ENCODE peak calls at places on chromosome 13, in six cellular contexts. H, B, Q, Z, N and O are unnamed samples.

GRCh38 chr13:110232756-110233155 is 74.2 kb downstream of the COL4A1 start:
- DNase-seq in B (no peak), Q (no peak), H (no peak), Z (no peak), N (no peak), O (no peak)

GRCh38 chr13:104140557-104140956 is 1074.3 kb upstream of the SLC10A2 start:
- DNase-seq in N (no peak), Z (no peak), B (no peak), H (no peak), Q (no peak), O (no peak)

GRCh38 chr13:25584975-25585374 is 213.2 kb downstream of the ATP8A2 start:
- DNase-seq in H (no peak), B (no peak), N (no peak), Q (no peak), Z (no peak), O (no peak)

GRCh38 chr13:30026909-30027308 is 176.5 kb upstream of the UBL3 start:
- DNase-seq in Q (no peak), B (no peak), Z (no peak), N (no peak), H (no peak), O (no peak)

GRCh38 chr13:45333973-45334922 is 6.7 kb downstream of the TPT1 start:
- DNase-seq in N (no peak), Q (peak; percentile 53), H (no peak), B (peak; percentile 57), Z (no peak), O (no peak)

GRCh38 chr13:46656786-46657185 is 103.8 kb downstream of the LRCH1 start:
- DNase-seq in Q (no peak), H (no peak), N (no peak), B (no peak), Z (no peak), O (no peak)

GRCh38 chr13:99357920-99358319 is 50.7 kb upstream of the GPR183 start:
- DNase-seq in H (no peak), Z (no peak), N (no peak), Q (no peak), B (no peak), O (no peak)

GRCh38 chr13:112194167-112194530 is 127.2 kb downstream of the SOX1 start:
- DNase-seq in B (no peak), H (no peak), Q (no peak), Z (no peak), N (no peak), O (no peak)

GRCh38 chr13:46367622-46368327 is 19.3 kb downstream of the RUBCNL start:
- DNase-seq in B (no peak), Q (no peak), N (no peak), Z (no peak), H (no peak), O (no peak)

GRCh38 chr13:111259058-111259457 is 61.4 kb upstream of the TEX29 start:
- DNase-seq in Q (no peak), H (no peak), N (no peak), Z (no peak), B (no peak), O (no peak)

GRCh38 chr13:112608212-112608611 is 20.3 kb upstream of the TUBGCP3 start:
- DNase-seq in Q (no peak), B (no peak), H (no peak), N (no peak), Z (peak; percentile 34), O (no peak)

GRCh38 chr13:113724016-113724758 is 34.8 kb upstream of the TMEM255B start:
- DNase-seq in B (no peak), Z (no peak), Q (no peak), N (no peak), H (peak; percentile 64), O (peak; percentile 78)

GRCh38 chr13:49853535-49853934 is 61.1 kb upstream of the KPNA3 start:
- DNase-seq in B (no peak), H (no peak), Z (no peak), N (no peak), Q (no peak), O (no peak)

GRCh38 chr13:40200273-40200978 is 466.0 kb downstream of the FOXO1 start:
- DNase-seq in Z (no peak), Q (no peak), H (no peak), B (no peak), N (no peak), O (no peak)
- H3K27ac ChIP-seq in Z (no peak overlapping the region), Q (no peak overlapping the region), H (no peak overlapping the region), B (no peak overlapping the region), N (no peak overlapping the region), O (no peak overlapping the region)

GRCh38 chr13:41459754-41460111 is 2.4 kb downstream of the RGCC start:
- DNase-seq in H (no peak), Q (no peak), B (no peak), Z (no peak), N (no peak), O (no peak)

GRCh38 chr13:41460930-41461329 is 3.6 kb downstream of the RGCC start:
- DNase-seq in N (no peak), Z (no peak), B (no peak), H (no peak), Q (no peak), O (no peak)

GRCh38 chr13:41461527-41462124 is 4.3 kb downstream of the RGCC start:
- DNase-seq in Q (peak; percentile 28), N (no peak), Z (no peak), B (no peak), H (no peak), O (no peak)

GRCh38 chr13:41463823-41464602 is 6.7 kb downstream of the RGCC start:
- DNase-seq in B (no peak), Z (no peak), H (no peak), Q (peak; percentile 51), N (no peak), O (peak; percentile 80)

DNA sequence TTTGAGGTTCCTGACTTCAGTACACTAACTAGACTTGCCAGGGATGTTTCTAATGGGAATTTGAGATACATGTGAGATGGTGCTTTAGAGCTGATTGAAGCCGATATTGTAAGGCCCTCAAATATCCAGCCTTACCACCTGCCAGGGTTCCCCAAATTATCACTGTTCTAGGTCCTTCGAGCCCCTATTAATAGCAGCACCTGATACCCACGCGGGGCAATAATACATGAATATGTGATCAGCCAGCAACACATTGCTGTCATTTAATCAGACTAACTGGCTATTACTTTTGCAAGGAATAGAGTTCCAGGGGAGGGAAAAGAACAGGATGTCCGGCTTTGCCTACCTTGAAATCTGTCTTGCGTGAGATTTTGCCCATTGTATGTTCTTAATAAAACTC is 5.1 kb downstream of the RGCC start:
- DNase-seq in H (no peak), Q (no peak), N (no peak), B (no peak), Z (no peak), O (no peak)
- H3K4me1 ChIP-seq in H (peaks cover 11% of the 10 kb centered on the region), Q (peaks cover 83% of the 10 kb centered on the region), N (peaks cover 61% of the 10 kb centered on the region), B (peaks cover 78% of the 10 kb centered on the region), Z (no peaks in the 10 kb centered on the region), O (peaks cover 95% of the 10 kb centered on the region)

GRCh38 chr13:28492527-28493367 is 2.2 kb downstream of the FLT1 start:
- DNase-seq in B (peak; percentile 55), N (no peak), Z (peak; percentile 46), Q (peak; percentile 29), H (no peak), O (no peak)

GRCh38 chr13:28495586-28496564 is 947 bp upstream of the FLT1 start:
- DNase-seq in H (peak; percentile 61), Q (no peak), N (no peak), Z (no peak), B (no peak), O (no peak)

GRCh38 chr13:28494537-28494860 is 429 bp downstream of the FLT1 start:
- DNase-seq in H (peak; percentile 81), Z (peak; percentile 65), N (no peak), Q (no peak), B (no peak), O (no peak)

GRCh38 chr13:28494861-28495585 is at the start of gene FLT1:
- DNase-seq in Z (peak; percentile 80), H (peak; percentile 89), B (peak; percentile 58), Q (no peak), N (peak; percentile 77), O (peak; percentile 85)

GRCh38 chr13:28493740-28494536 is 990 bp downstream of the FLT1 start:
- DNase-seq in Z (peak; percentile 67), N (no peak), B (no peak), Q (no peak), H (peak; percentile 82), O (peak; percentile 78)
- H3K4me3 ChIP-seq in Z (peak overlapping the region; percentile 67), N (peak overlapping the region; percentile 75), B (peak overlapping the region; percentile 45), Q (no peak overlapping the region), H (peak overlapping the region; percentile 42), O (peak overlapping the region; percentile 66)

GRCh38 chr13:33496336-33496735 is 210.8 kb upstream of the STARD13 start:
- DNase-seq in Z (no peak), B (no peak), Q (no peak), N (no peak), H (no peak), O (no peak)
- H3K27ac ChIP-seq in Z (no peak overlapping the region), B (no peak overlapping the region), Q (no peak overlapping the region), N (peak overlapping the region; percentile 40), H (no peak overlapping the region), O (no peak overlapping the region)

GRCh38 chr13:41503386-41503785 is 46.0 kb downstream of the RGCC start:
- DNase-seq in H (no peak), N (no peak), Z (no peak), B (no peak), Q (no peak), O (no peak)

GRCh38 chr13:41502676-41503075 is 45.3 kb downstream of the RGCC start:
- DNase-seq in N (no peak), H (no peak), Q (peak; percentile 35), Z (no peak), B (no peak), O (no peak)

GRCh38 chr13:41509996-41510395 is 52.6 kb downstream of the RGCC start:
- DNase-seq in Z (no peak), N (no peak), H (no peak), B (no peak), Q (no peak), O (no peak)

GRCh38 chr13:41505209-41505835 is 48.0 kb downstream of the RGCC start:
- DNase-seq in Q (no peak), H (no peak), N (no peak), B (no peak), Z (no peak), O (no peak)

GRCh38 chr13:41506312-41506711 is 49.0 kb downstream of the RGCC start:
- DNase-seq in N (no peak), Q (no peak), Z (no peak), B (no peak), H (no peak), O (no peak)
- H3K4me1 ChIP-seq in N (no peaks in the 10 kb centered on the region), Q (peaks cover 23% of the 10 kb centered on the region), Z (no peaks in the 10 kb centered on the region), B (peaks cover 23% of the 10 kb centered on the region), H (no peaks in the 10 kb centered on the region), O (peaks cover 21% of the 10 kb centered on the region)